ENCODE peak calls at places on chromosome 4, in ten cellular contexts. Z is activated CD4-positive, CD25-positive, alpha-beta regulatory T cell treated with anti-CD3 and anti-CD28 coated beads, Interleukin-2, amount 50 U/mL, for 72 hours; O is activated CD8-positive, alpha-beta memory T cell treated with anti-CD3 and anti-CD28 coated beads, Interleukin-2, amount 50 U/mL, for 48 hours; P is skeletal muscle cell; M is HT1080; W is Jurkat, Clone E6-1; N is amygdala; D is NCI-H1092; Q is C1 segment of cervical spinal cord; C is GM23248. R is an unnamed sample.

GRCh38 chr4:40575846-40576245 is 53.8 kb downstream of the RBM47 start:
- DNase-seq in C (no peak), D (no peak), M (no peak), P (no peak), W (no peak), Q (no peak), N (no peak), Z (no peak), O (no peak), R (no peak)

GRCh38 chr4:25107827-25108516 is 52.3 kb downstream of the SEPSECS start:
- DNase-seq in D (no peak), N (no peak), C (no peak), O (no peak), M (no peak), Z (no peak), P (no peak), W (no peak), Q (no peak), R (no peak)

GRCh38 chr4:8726344-8726851 is 133.8 kb downstream of the CPZ start:
- DNase-seq in P (no peak), C (no peak), M (no peak), O (peak; percentile 39), N (no peak), Q (no peak), D (no peak), Z (peak; percentile 18), W (no peak), R (no peak)

GRCh38 chr4:51843309-51844156 is 580 bp downstream of the DCUN1D4 start:
- DNase-seq in M (no peak), O (peak; percentile 77), Z (no peak), W (no peak), N (peak; percentile 76), Q (peak; percentile 92), C (peak; percentile 86), P (peak; percentile 26), D (peak; percentile 35), R (peak; percentile 80)

GRCh38 chr4:169492436-169493163 is 119.8 kb downstream of the NEK1 start:
- DNase-seq in O (no peak), N (no peak), M (peak; percentile 59), Q (no peak), Z (no peak), W (peak; percentile 53), P (peak; percentile 4), C (peak; percentile 65), D (no peak), R (no peak)

GRCh38 chr4:36341936-36342335 is 60.5 kb downstream of the DTHD1 start:
- DNase-seq in N (no peak), P (no peak), D (no peak), Q (no peak), C (no peak), W (no peak), Z (no peak), O (no peak), M (no peak), R (no peak)

GRCh38 chr4:81666491-81666890 is 194.8 kb upstream of the RASGEF1B start:
- DNase-seq in W (no peak), C (no peak), D (no peak), P (no peak), M (no peak), Z (no peak), Q (no peak), N (no peak), O (no peak), R (no peak)

GRCh38 chr4:160129439-160129838 is 1026.6 kb downstream of the RAPGEF2 start:
- DNase-seq in Z (no peak), W (no peak), O (no peak), D (no peak), P (peak; percentile 16), M (peak; percentile 79), C (no peak), N (no peak), Q (no peak), R (no peak)

GRCh38 chr4:85153221-85153620 is 186.7 kb upstream of the WDFY3 start:
- DNase-seq in C (peak; percentile 4), O (no peak), Z (no peak), Q (no peak), N (no peak), W (no peak), M (peak; percentile 14), P (peak; percentile 46), D (no peak), R (no peak)

GRCh38 chr4:4890574-4891260 is 31.3 kb downstream of the MSX1 start:
- DNase-seq in Q (no peak), D (no peak), M (no peak), O (no peak), P (no peak), Z (no peak), N (no peak), C (no peak), W (no peak), R (no peak)

GRCh38 chr4:64780664-64781063 is 371.4 kb upstream of the TECRL start:
- DNase-seq in Q (no peak), M (no peak), N (no peak), C (no peak), P (no peak), W (no peak), D (no peak), O (no peak), Z (no peak), R (no peak)

GRCh38 chr4:151584101-151584500 is 175.1 kb downstream of the FHIP1A start:
- DNase-seq in W (no peak), O (no peak), C (no peak), Z (no peak), M (no peak), P (no peak), D (no peak), Q (no peak), N (no peak), R (no peak)

GRCh38 chr4:80182237-80182866 is 15.0 kb upstream of the PRDM8 start:
- DNase-seq in Q (peak; percentile 16), N (peak; percentile 48), P (no peak), C (peak; percentile 13), W (peak; percentile 16), Z (no peak), O (no peak), D (no peak), M (no peak), R (no peak)

GRCh38 chr4:184441461-184442392 is 32.6 kb downstream of the IRF2 start:
- DNase-seq in C (peak; percentile 46), O (no peak), P (no peak), N (peak; percentile 22), Q (peak; percentile 47), Z (no peak), D (no peak), W (no peak), M (peak; percentile 26), R (no peak)

GRCh38 chr4:2085496-2085901 is 26.4 kb downstream of the NAT8L start:
- DNase-seq in O (peak; percentile 35), M (no peak), Z (no peak), Q (no peak), D (no peak), P (no peak), C (no peak), W (no peak), N (no peak), R (no peak)

GRCh38 chr4:148391056-148391455 is 51.2 kb downstream of the NR3C2 start:
- DNase-seq in M (no peak), N (no peak), W (no peak), C (no peak), P (no peak), Z (no peak), Q (no peak), D (no peak), O (no peak), R (no peak)

GRCh38 chr4:1191621-1192020 is 19.2 kb upstream of the SPON2 start:
- DNase-seq in Z (no peak), N (no peak), Q (no peak), M (no peak), W (no peak), D (no peak), C (no peak), O (no peak), P (no peak), R (no peak)

GRCh38 chr4:108193891-108194672 is 25.4 kb upstream of the LEF1 start:
- DNase-seq in D (no peak), N (no peak), W (no peak), M (no peak), O (no peak), Q (no peak), Z (no peak), C (no peak), P (no peak), R (no peak)

GRCh38 chr4:48664938-48665337 is 115.1 kb downstream of the FRYL start:
- DNase-seq in W (no peak), O (no peak), Q (no peak), N (no peak), C (no peak), M (no peak), Z (no peak), P (no peak), D (no peak), R (no peak)

GRCh38 chr4:119729815-119730643 is 101.4 kb upstream of the PDE5A start:
- DNase-seq in N (no peak), C (peak; percentile 90), D (no peak), Q (no peak), P (peak; percentile 59), M (peak; percentile 68), O (no peak), W (no peak), Z (no peak), R (no peak)

GRCh38 chr4:26032142-26032541 is 118.1 kb downstream of the SMIM20 start:
- DNase-seq in N (no peak), C (peak; percentile 83), Q (no peak), D (no peak), M (peak; percentile 34), W (no peak), O (no peak), P (no peak), Z (no peak), R (no peak)

GRCh38 chr4:10069065-10069626 is 47.5 kb downstream of the WDR1 start:
- DNase-seq in C (no peak), P (no peak), W (no peak), N (no peak), Q (no peak), M (no peak), Z (no peak), O (no peak), D (no peak), R (no peak)

GRCh38 chr4:139916041-139916440 is 237.9 kb downstream of the MAML3 start:
- DNase-seq in D (no peak), N (no peak), P (no peak), C (peak; percentile 23), M (no peak), Q (no peak), W (no peak), Z (no peak), O (no peak), R (no peak)

GRCh38 chr4:72312032-72312650 is 256.9 kb downstream of the ADAMTS3 start:
- DNase-seq in N (peak; percentile 24), M (peak; percentile 86), Z (no peak), W (no peak), O (no peak), Q (peak; percentile 48), D (no peak), C (peak; percentile 97), P (peak; percentile 92), R (no peak)

GRCh38 chr4:26217961-26218676 is 102.7 kb upstream of the RBPJ start:
- DNase-seq in C (peak; percentile 78), P (no peak), Z (no peak), W (no peak), O (no peak), N (peak; percentile 29), D (no peak), M (no peak), Q (peak; percentile 71), R (peak; percentile 51)

GRCh38 chr4:2937146-2937857 is 25.9 kb downstream of the NOP14 start:
- DNase-seq in W (no peak), M (no peak), C (no peak), Z (no peak), Q (no peak), D (no peak), O (peak; percentile 68), P (no peak), N (no peak), R (no peak)

GRCh38 chr4:113971706-113972360 is 7.6 kb downstream of the ARSJ start:
- DNase-seq in O (no peak), Z (no peak), P (no peak), D (no peak), Q (no peak), W (no peak), N (no peak), M (peak; percentile 22), C (peak; percentile 75), R (no peak)

GRCh38 chr4:121140712-121141111 is 23.4 kb downstream of the TNIP3 start:
- DNase-seq in D (no peak), M (peak; percentile 34), Q (no peak), P (peak; percentile 79), N (no peak), W (no peak), O (no peak), C (peak; percentile 94), Z (no peak), R (no peak)

R was measured in nucleus accumbens.